ENCODE peak calls at places on chromosome 4, in nine cellular contexts. B is Peyer's patch, V is heart right ventricle, P is fibroblast of the aortic adventitia, W is colonic mucosa, A is kidney epithelial cell, S is brain microvascular endothelial cell, F is astrocyte of the spinal cord, K is psoas muscle. E is an unnamed sample.

GRCh38 chr4:108370291-108370690 is 201.6 kb upstream of the LEF1 start:
- DNase-seq in B (no peak), F (no peak), P (no peak), V (no peak), W (no peak), K (no peak), S (no peak), A (no peak), E (no peak)

GRCh38 chr4:180134116-180134866 is 2108.9 kb upstream of the TENM3 start:
- DNase-seq in S (no peak), B (peak; percentile 55), P (no peak), W (peak; percentile 33), A (no peak), F (peak; percentile 6), K (no peak), V (no peak), E (no peak)

GRCh38 chr4:82415922-82416365 is 14.3 kb downstream of the HNRNPDL start:
- DNase-seq in W (no peak), F (no peak), B (no peak), A (no peak), P (no peak), S (no peak), K (no peak), V (no peak), E (no peak)

GRCh38 chr4:109323348-109323747 is 20.9 kb upstream of the COL25A1 start:
- DNase-seq in W (no peak), A (no peak), P (no peak), S (no peak), B (no peak), V (no peak), K (no peak), F (no peak), E (no peak)

GRCh38 chr4:152243890-152244595 is 291.8 kb downstream of the FBXW7 start:
- DNase-seq in P (peak; percentile 48), W (peak; percentile 21), V (peak; percentile 76), K (no peak), A (no peak), B (no peak), S (peak; percentile 24), F (no peak), E (peak; percentile 12)

GRCh38 chr4:120452006-120452405 is 385.4 kb upstream of the MAD2L1 start:
- DNase-seq in K (no peak), A (no peak), P (peak; percentile 37), B (no peak), F (peak; percentile 8), V (no peak), W (no peak), S (no peak), E (peak; percentile 62)

GRCh38 chr4:139824882-139825522 is 159.4 kb downstream of the MGST2 start:
- DNase-seq in B (no peak), A (no peak), W (no peak), V (peak; percentile 45), P (no peak), S (no peak), F (no peak), K (no peak), E (no peak)

GRCh38 chr4:164683040-164683439 is 70.9 kb upstream of the SMIM31 start:
- DNase-seq in W (no peak), B (no peak), F (no peak), S (no peak), P (no peak), A (no peak), V (no peak), K (no peak), E (no peak)

GRCh38 chr4:78520808-78521226 is 30.8 kb upstream of the ANXA3 start:
- DNase-seq in K (no peak), B (no peak), A (no peak), P (peak; percentile 90), F (peak; percentile 66), S (no peak), W (no peak), V (no peak), E (no peak)

GRCh38 chr4:82515705-82516104 is 46.1 kb downstream of the TMEM150C start:
- DNase-seq in B (no peak), A (no peak), F (peak; percentile 96), V (peak; percentile 74), K (no peak), P (peak; percentile 97), W (no peak), S (peak; percentile 86), E (peak; percentile 62)

DNA sequence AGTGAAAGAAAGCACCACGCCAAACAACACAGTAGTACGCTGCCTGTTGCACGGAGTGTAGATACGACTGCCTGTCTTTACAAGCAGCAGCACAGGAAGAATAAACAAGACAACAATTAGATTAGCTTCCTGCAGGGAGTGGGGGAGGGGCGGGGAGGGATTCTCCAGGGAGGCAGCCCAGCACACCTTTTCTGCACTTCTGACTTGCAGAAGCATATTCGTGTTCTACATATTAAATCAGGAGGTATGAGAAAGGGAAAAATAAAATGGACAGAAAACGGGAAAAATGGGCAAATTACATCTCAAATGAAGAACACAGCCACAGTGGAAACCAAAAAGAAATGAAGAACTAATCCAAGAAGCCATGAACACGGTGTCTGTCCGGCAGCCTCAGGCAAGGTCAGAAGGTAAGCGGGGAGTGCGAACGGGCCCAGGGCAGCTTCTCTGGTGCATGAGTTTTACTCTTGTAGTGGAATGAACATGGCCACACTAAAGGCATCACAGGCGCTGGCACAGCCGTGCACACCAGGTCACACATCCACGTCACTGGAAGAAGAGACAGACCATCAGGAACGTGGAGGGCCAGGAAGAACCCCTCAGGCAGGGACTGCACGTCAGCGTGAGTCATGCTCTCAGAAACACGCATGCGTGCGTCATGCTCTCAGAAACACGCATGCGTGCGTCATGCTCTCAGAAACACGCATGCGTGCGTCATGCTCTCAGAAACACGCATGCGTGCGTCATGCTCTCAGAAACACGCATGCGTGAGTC is 20.1 kb upstream of the ADRA2C start:
- DNase-seq in B (no peak), F (peak; percentile 9), P (no peak), W (no peak), K (no peak), A (no peak), S (no peak), V (no peak), E (no peak)
- H3K4me3 ChIP-seq in B (no peak overlapping the region), F (no peak overlapping the region), P (no peak overlapping the region), W (no peak overlapping the region), K (no peak overlapping the region), A (no peak overlapping the region), S (no peak overlapping the region), V (no peak overlapping the region), E (no peak overlapping the region)

GRCh38 chr4:151117371-151117962 is 18.0 kb downstream of the RPS3A start:
- DNase-seq in F (peak; percentile 78), B (no peak), W (peak; percentile 64), P (peak; percentile 77), A (peak; percentile 29), S (peak; percentile 71), K (no peak), V (peak; percentile 68), E (peak; percentile 81)
- TF ChIP-seq CTCF in F (peak; percentile 79), B (peak; percentile 76), W (peak; percentile 74), P (peak; percentile 80), A (peak; percentile 75), S (peak; percentile 77), K (peak; percentile 68), V (peak; percentile 73), E (peak; percentile 73)

GRCh38 chr4:76951333-76952033 is 1.9 kb downstream of the SEPTIN11 start:
- DNase-seq in W (no peak), V (no peak), S (no peak), F (no peak), K (no peak), B (no peak), P (peak; percentile 39), A (no peak), E (peak; percentile 34)
- H3K4me3 ChIP-seq in W (peak overlapping the region; percentile 58), V (peak overlapping the region; percentile 81), S (peak overlapping the region; percentile 93), F (peak overlapping the region; percentile 94), K (peak overlapping the region; percentile 92), B (peak overlapping the region; percentile 77), P (peak overlapping the region; percentile 91), A (peak overlapping the region; percentile 64), E (peak overlapping the region; percentile 94)

GRCh38 chr4:105436414-105436813 is 37.4 kb downstream of the PPA2 start:
- DNase-seq in S (no peak), A (no peak), F (no peak), K (no peak), P (no peak), V (no peak), W (no peak), B (no peak), E (no peak)

GRCh38 chr4:105434940-105435339 is 38.9 kb downstream of the PPA2 start:
- DNase-seq in B (no peak), A (no peak), F (no peak), V (no peak), P (no peak), S (no peak), W (no peak), K (no peak), E (no peak)

DNA sequence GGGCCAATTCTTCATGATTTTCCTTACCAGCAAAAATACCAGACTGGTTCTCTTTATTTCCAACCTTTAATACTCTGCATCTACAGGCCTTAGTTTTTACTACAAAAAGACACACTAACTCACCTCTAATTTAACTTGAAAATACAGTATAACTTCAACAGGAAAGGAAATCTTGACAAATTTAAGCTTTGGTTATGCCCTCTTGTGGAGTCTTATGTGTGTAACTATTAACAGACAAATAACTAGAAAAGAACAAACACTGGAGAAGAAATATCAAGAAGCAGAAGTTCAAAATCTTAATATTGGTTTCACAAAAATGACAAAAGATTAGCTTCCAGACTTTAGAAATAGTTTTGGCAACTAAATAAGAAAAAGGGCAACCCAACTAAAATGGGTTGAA is 33.0 kb downstream of the PPA2 start:
- DNase-seq in B (no peak), K (no peak), W (no peak), P (peak; percentile 10), S (no peak), F (no peak), A (no peak), V (no peak), E (no peak)
- TF ChIP-seq CTCF in B (no peak), K (no peak), W (no peak), P (no peak), S (no peak), F (no peak), A (no peak), V (no peak), E (no peak)

DNA sequence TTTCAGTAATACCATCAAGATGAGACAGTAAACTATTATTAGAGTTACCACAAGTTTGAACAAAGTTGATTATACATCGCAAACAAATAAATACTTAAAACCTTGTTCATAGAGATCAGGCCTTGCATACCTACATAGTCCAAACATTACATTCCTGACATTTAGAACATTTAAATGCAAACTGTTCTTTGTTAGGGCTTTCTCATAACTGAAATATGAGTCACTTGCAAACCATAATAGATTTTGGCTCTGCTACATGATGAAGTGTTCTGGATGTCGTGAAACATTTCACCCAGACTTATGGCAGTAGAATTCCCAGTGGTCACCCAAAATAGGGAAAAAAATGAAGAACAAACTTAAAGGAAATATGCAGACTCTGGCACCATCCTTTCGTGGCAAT is 75.0 kb downstream of the FAT4 start:
- DNase-seq in P (peak; percentile 96), F (peak; percentile 93), K (no peak), W (no peak), S (peak; percentile 83), B (no peak), V (no peak), A (peak; percentile 48), E (peak; percentile 90)
- H3K4me3 ChIP-seq in P (peak overlapping the region; percentile 34), F (no peak overlapping the region), K (no peak overlapping the region), W (no peak overlapping the region), S (no peak overlapping the region), B (no peak overlapping the region), V (peak overlapping the region; percentile 21), A (no peak overlapping the region), E (no peak overlapping the region)

GRCh38 chr4:168291242-168291641 is 27.3 kb downstream of the DDX60 start:
- DNase-seq in K (no peak), F (no peak), B (no peak), S (no peak), P (no peak), W (no peak), A (no peak), V (no peak), E (no peak)

GRCh38 chr4:168293386-168293975 is 25.1 kb downstream of the DDX60 start:
- DNase-seq in A (no peak), W (no peak), P (no peak), V (no peak), S (no peak), K (no peak), B (no peak), F (no peak), E (no peak)
- TF ChIP-seq CTCF in A (no peak), W (no peak), P (no peak), V (no peak), S (no peak), K (no peak), B (no peak), F (no peak), E (no peak)